ENCODE peak calls at places on chromosomes 11 and 22, in six cellular contexts. V is GM12878, U is K562, W is SK-N-SH, O is H1, T is HepG2. R is an unnamed sample.

GRCh38 chr11:84855846-84856245 is 771.3 kb downstream of the DLG2 start:
- DNase-seq in T (no peak), V (no peak), O (no peak), U (no peak), W (no peak), R (no peak)

GRCh38 chr22:47629273-47629711 is 866.8 kb downstream of the TBC1D22A start:
- DNase-seq in O (no peak), V (no peak), T (no peak), W (no peak), U (no peak), R (no peak)

GRCh38 chr11:65851083-65851579 is 6.8 kb downstream of the CFL1 start:
- DNase-seq in T (no peak), O (no peak), W (peak), V (no peak), U (peak), R (peak)

GRCh38 chr22:49191506-49191980 is 636.1 kb downstream of the BRD1 start:
- DNase-seq in V (no peak), W (no peak), T (no peak), O (no peak), U (no peak), R (no peak)

GRCh38 chr22:42190274-42190673 is 59.7 kb upstream of the CYP2D6 start:
- DNase-seq in T (peak), W (no peak), O (no peak), V (no peak), U (no peak), R (no peak)

GRCh38 chr22:22193923-22194322 is 50.7 kb upstream of the VPREB1 start:
- DNase-seq in W (no peak), V (no peak), T (no peak), U (no peak), O (no peak), R (no peak)

GRCh38 chr11:58893899-58894298 is 45.4 kb upstream of the GLYATL1 start:
- DNase-seq in U (no peak), T (no peak), O (no peak), W (no peak), V (no peak), R (no peak)

GRCh38 chr22:50293441-50294318 is 13.8 kb downstream of the PLXNB2 start:
- DNase-seq in V (no peak), T (peak), U (no peak), W (peak), O (no peak), R (no peak)

GRCh38 chr11:68007498-68008380 is 2.4 kb upstream of the ALDH3B1 start:
- DNase-seq in T (no peak), W (no peak), U (no peak), O (no peak), V (no peak), R (no peak)

GRCh38 chr11:47565340-47566165 is at the start of gene PTPMT1:
- DNase-seq in V (no peak), O (no peak), T (peak), W (peak), U (peak), R (peak)

DNA sequence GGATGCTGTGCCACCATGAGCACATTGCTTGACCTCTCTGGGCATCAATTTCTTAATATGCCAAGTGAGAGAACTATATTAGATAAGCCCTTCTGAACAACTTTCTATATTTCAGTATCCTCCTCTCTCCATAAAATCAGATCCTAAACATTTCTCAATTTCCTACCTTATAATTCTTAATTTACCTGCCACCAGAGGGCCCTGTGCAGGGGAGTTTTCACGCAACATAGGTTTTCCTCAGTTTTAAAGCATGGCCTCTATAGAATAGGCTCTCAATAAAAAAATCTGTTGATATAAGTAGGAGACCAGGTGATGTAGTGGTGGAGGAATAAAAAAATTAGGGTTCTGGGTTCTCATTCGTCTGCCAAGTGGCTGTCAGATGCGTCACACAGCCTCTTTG is 83.7 kb upstream of the DBX1 start:
- DNase-seq in W (no peak), U (no peak), V (no peak), T (no peak), O (no peak), R (no peak)
- TF ChIP-seq CTCF in W (peak), U (peak), V (peak), T (no peak), O (peak), R (no peak)

DNA sequence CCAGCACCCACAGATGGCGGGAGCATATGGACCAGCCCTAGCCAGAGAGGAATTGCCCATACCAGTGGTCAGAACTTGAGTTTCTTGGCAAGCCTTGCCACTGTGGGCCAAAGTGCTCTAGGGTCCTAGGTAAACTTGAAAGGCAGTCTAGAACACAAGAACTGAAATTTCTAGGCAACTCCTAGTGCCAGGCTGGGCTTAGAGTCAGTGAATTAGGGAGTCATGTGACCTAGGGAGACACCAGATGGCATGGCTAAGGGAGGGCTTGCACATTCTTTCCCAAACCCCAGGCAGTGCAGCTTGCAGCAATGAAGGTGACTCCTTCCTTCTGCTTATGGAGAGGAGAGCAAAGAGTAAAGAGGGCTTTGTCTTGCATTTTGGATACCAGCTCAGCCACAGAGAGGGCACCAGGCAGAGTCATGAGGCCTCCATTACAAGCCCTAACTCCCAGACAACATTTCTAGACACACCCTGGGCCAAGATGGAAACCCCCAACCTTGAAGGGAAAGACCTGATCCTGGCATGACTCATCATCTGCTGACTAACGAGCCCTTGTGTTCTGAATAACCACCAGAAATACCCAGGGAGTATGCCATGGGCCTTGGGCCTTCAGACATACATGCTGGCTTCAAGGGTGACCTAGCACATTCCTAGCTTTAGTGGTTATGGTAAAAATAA is 19.2 kb upstream of the OR56A3 start:
- DNase-seq in U (no peak), V (peak), T (no peak), O (no peak), W (no peak), R (no peak)
- TF ChIP-seq GABPA in U (no peak), V (no peak), T (no peak), O (no peak), W (no peak), R (no peak)

GRCh38 chr11:114375052-114375451 is 25.3 kb downstream of the C11orf71 start:
- DNase-seq in W (no peak), T (no peak), U (no peak), V (no peak), O (no peak), R (no peak)

GRCh38 chr11:114379394-114380069 is 20.8 kb downstream of the C11orf71 start:
- DNase-seq in U (no peak), W (no peak), O (no peak), V (no peak), T (no peak), R (no peak)

GRCh38 chr11:114382509-114382908 is 17.8 kb downstream of the C11orf71 start:
- DNase-seq in T (no peak), V (no peak), O (no peak), W (no peak), U (no peak), R (no peak)

DNA sequence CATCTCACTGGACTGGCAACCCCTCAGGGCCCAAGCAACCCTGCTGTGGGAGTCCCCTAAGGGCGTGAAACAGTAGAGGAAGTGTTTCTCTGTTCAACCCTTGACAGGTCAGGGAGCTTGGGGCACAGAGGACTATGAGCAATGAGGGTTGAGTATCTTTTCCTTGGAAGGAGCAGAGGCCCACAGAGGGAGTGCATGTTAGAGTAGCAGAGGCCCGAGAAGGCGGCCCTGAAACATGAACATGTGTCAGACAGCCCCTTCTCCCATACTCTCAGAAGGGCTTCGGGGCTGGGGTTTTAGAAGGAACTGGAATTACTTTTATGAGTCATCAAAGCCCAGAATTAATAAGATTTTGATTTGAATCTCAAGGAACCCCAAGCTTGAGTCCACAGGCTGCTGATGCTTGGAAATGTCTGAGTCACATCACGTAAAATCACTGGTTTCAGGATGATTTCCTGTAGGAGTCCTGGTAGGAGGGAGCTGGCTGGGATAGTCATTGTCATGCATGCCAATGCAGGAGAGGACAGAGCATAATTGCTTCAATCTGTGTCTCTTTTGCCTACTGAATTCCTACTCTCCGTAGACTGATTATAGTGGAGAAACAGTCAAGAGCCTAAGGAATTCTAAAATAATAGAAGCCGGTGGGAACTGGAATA is 22.6 kb downstream of the C11orf71 start:
- DNase-seq in W (no peak), V (no peak), T (no peak), O (no peak), U (no peak), R (no peak)
- H3K27ac ChIP-seq in W (peak), V (no peak), T (no peak), O (no peak), U (no peak), R (no peak)

GRCh38 chr11:17564687-17565042 is 17.6 kb downstream of the OTOG start:
- DNase-seq in U (peak), V (no peak), T (no peak), W (no peak), O (no peak), R (no peak)
- TF ChIP-seq CTCF in U (peak), V (peak), T (peak), W (peak), O (peak), R (no peak)